ENCODE peak calls at places on chromosome 16, in eight cellular contexts. S is astrocyte of the spinal cord; U is naive thymus-derived CD4-positive, alpha-beta T cell; B is Caco-2; A is lower lobe of right lung; J is left lung; F is astrocyte; H is heart left ventricle. V is an unnamed sample.

GRCh38 chr16:13866073-13866472 is 53.9 kb upstream of the ERCC4 start:
- DNase-seq in B (peak), A (peak), U (no peak), S (peak), F (peak), H (peak), J (peak), V (peak)

GRCh38 chr16:12917653-12918052 is 16.3 kb downstream of the SHISA9 start:
- DNase-seq in A (no peak), B (no peak), J (no peak), U (no peak), H (no peak), S (peak), F (no peak), V (no peak)

GRCh38 chr16:27330542-27330941 is 16.8 kb downstream of the IL4R start:
- DNase-seq in A (peak), F (peak), S (peak), H (peak), J (peak), U (no peak), B (no peak), V (no peak)

GRCh38 chr16:85015481-85016177 is 4.3 kb upstream of the ZDHHC7 start:
- DNase-seq in B (no peak), U (no peak), S (no peak), H (no peak), F (no peak), A (no peak), J (no peak), V (no peak)

GRCh38 chr16:49857423-49858181 is 1.7 kb upstream of the ZNF423 start:
- DNase-seq in A (no peak), S (peak), B (peak), H (peak), F (peak), U (peak), J (no peak), V (peak)

GRCh38 chr16:4972938-4973587 is 14.9 kb downstream of the SEC14L5 start:
- DNase-seq in F (no peak), J (no peak), A (no peak), H (no peak), U (no peak), B (no peak), S (no peak), V (no peak)

GRCh38 chr16:76118344-76118743 is 158.9 kb upstream of the CNTNAP4 start:
- DNase-seq in H (no peak), A (no peak), U (no peak), J (no peak), S (no peak), F (no peak), B (no peak), V (no peak)

GRCh38 chr16:64910351-64910750 is 211.5 kb downstream of the CDH11 start:
- DNase-seq in J (peak), A (no peak), B (no peak), H (peak), F (peak), S (peak), U (no peak), V (no peak)

GRCh38 chr16:75624921-75625334 is 1.8 kb upstream of the ADAT1 start:
- DNase-seq in U (no peak), H (no peak), S (no peak), B (no peak), F (peak), A (no peak), J (no peak), V (no peak)

GRCh38 chr16:12315330-12316138 is 339.0 kb downstream of the SNX29 start:
- DNase-seq in A (no peak), F (no peak), U (no peak), J (no peak), H (no peak), B (no peak), S (no peak), V (no peak)

GRCh38 chr16:11665071-11665491 is 3.2 kb upstream of the SNN start:
- DNase-seq in B (no peak), S (no peak), U (peak), J (no peak), A (no peak), H (no peak), F (no peak), V (peak)

GRCh38 chr16:51167170-51167710 is 16.2 kb upstream of the SALL1 start:
- DNase-seq in B (no peak), S (no peak), F (no peak), U (no peak), H (no peak), J (no peak), A (no peak), V (no peak)

GRCh38 chr16:81279375-81279774 is 35.4 kb upstream of the GAN start:
- DNase-seq in S (no peak), J (no peak), U (no peak), F (peak), H (no peak), A (no peak), B (no peak), V (no peak)

GRCh38 chr16:84648595-84649510 is 542 bp downstream of the KLHL36 start:
- DNase-seq in S (no peak), H (peak), U (no peak), F (no peak), A (peak), B (no peak), J (peak), V (no peak)

GRCh38 chr16:12182202-12182601 is 205.7 kb downstream of the SNX29 start:
- DNase-seq in U (no peak), A (no peak), B (no peak), H (no peak), J (no peak), S (no peak), F (no peak), V (no peak)

GRCh38 chr16:52078716-52079655 is 468.0 kb downstream of the TOX3 start:
- DNase-seq in B (no peak), U (no peak), F (no peak), J (no peak), S (no peak), A (no peak), H (no peak), V (no peak)

GRCh38 chr16:35391328-35391727 is 1931.9 kb downstream of the TP53TG3F start:
- DNase-seq in F (no peak), A (no peak), J (no peak), H (no peak), U (no peak), B (peak), S (peak), V (peak)

GRCh38 chr16:88772871-88773811 is 11.9 kb downstream of the PIEZO1 start:
- DNase-seq in F (peak), H (peak), A (peak), J (peak), U (no peak), B (peak), S (peak), V (no peak)

GRCh38 chr16:88886915-88887521 is 20.6 kb upstream of the PABPN1L start:
- DNase-seq in F (no peak), U (no peak), S (no peak), B (no peak), J (peak), H (peak), A (peak), V (no peak)

GRCh38 chr16:12057276-12057675 is 80.7 kb downstream of the SNX29 start:
- DNase-seq in J (peak), H (no peak), U (no peak), B (no peak), A (peak), F (peak), S (no peak), V (no peak)

GRCh38 chr16:8847623-8848022 is 21.2 kb downstream of the CARHSP1 start:
- DNase-seq in F (no peak), S (no peak), J (no peak), H (no peak), A (no peak), U (no peak), B (no peak), V (no peak)

GRCh38 chr16:81715358-81716196 is 63.5 kb upstream of the PLCG2 start:
- DNase-seq in U (peak), B (no peak), H (no peak), J (no peak), S (peak), F (no peak), A (no peak), V (peak)

GRCh38 chr16:84047206-84047605 is 4.6 kb upstream of the SLC38A8 start:
- DNase-seq in J (no peak), F (no peak), A (peak), B (no peak), S (no peak), H (no peak), U (no peak), V (no peak)

GRCh38 chr16:24009955-24010354 is 174.2 kb downstream of the PRKCB start:
- DNase-seq in B (no peak), U (no peak), A (no peak), S (no peak), F (no peak), H (no peak), J (no peak), V (no peak)

GRCh38 chr16:88955906-88956305 is 21.1 kb downstream of the CBFA2T3 start:
- DNase-seq in J (no peak), F (no peak), U (no peak), B (no peak), A (peak), H (no peak), S (no peak), V (no peak)

GRCh38 chr16:27216297-27216885 is 13.1 kb downstream of the KDM8 start:
- DNase-seq in B (no peak), S (no peak), A (no peak), U (no peak), F (no peak), J (no peak), H (no peak), V (no peak)

GRCh38 chr16:85126731-85127662 is 14.7 kb upstream of the CIBAR2 start:
- DNase-seq in H (no peak), J (no peak), B (no peak), A (no peak), S (peak), U (no peak), F (peak), V (no peak)

GRCh38 chr16:84836234-84836647 is 16.5 kb downstream of the CRISPLD2 start:
- DNase-seq in J (peak), F (peak), H (peak), A (peak), U (no peak), B (no peak), S (peak), V (no peak)

GRCh38 chr16:85641776-85642176 is 28.7 kb downstream of the GSE1 start:
- DNase-seq in S (no peak), J (no peak), F (peak), B (no peak), H (no peak), U (no peak), A (no peak), V (no peak)

GRCh38 chr16:4390266-4391260 is 18.9 kb downstream of the VASN start:
- DNase-seq in B (no peak), F (no peak), H (no peak), U (no peak), S (no peak), A (no peak), J (no peak), V (no peak)

GRCh38 chr16:74029122-74029805 is 267.4 kb upstream of the PSMD7 start:
- DNase-seq in B (no peak), U (no peak), J (no peak), S (no peak), F (no peak), A (no peak), H (no peak), V (no peak)

GRCh38 chr16:74034862-74035261 is 261.8 kb upstream of the PSMD7 start:
- DNase-seq in U (no peak), B (no peak), A (no peak), H (no peak), S (peak), J (no peak), F (no peak), V (peak)

GRCh38 chr16:74031551-74031950 is 265.1 kb upstream of the PSMD7 start:
- DNase-seq in S (no peak), A (no peak), U (no peak), B (no peak), H (no peak), F (no peak), J (no peak), V (no peak)

GRCh38 chr16:74026373-74027281 is 270.0 kb upstream of the PSMD7 start:
- DNase-seq in J (no peak), U (no peak), A (no peak), H (no peak), F (no peak), S (no peak), B (no peak), V (no peak)

GRCh38 chr16:74030000-74030399 is 266.6 kb upstream of the PSMD7 start:
- DNase-seq in F (no peak), A (no peak), U (no peak), H (no peak), B (no peak), J (peak), S (no peak), V (no peak)
- H3K4me3 ChIP-seq in F (no peak), A (no peak), U (no peak), H (no peak), B (no peak), J (no peak), S (no peak), V (no peak)

GRCh38 chr16:1420540-1421205 is at the start of gene UQCC4:
- DNase-seq in J (peak), B (peak), H (peak), U (peak), S (peak), A (peak), F (peak), V (peak)
- H3K4me3 ChIP-seq in J (peak), B (peak), H (peak), U (peak), S (peak), A (peak), F (peak), V (peak)

GRCh38 chr16:31427441-31428276 is 501 bp downstream of the COX6A2 start:
- DNase-seq in S (no peak), A (peak), H (peak), J (peak), U (peak), B (no peak), F (no peak), V (no peak)

GRCh38 chr16:31423801-31424200 is 4.4 kb downstream of the COX6A2 start:
- DNase-seq in S (no peak), U (no peak), H (no peak), F (no peak), B (no peak), J (no peak), A (no peak), V (no peak)

GRCh38 chr16:31421587-31421986 is 6.6 kb downstream of the COX6A2 start:
- DNase-seq in F (no peak), U (no peak), H (no peak), S (no peak), J (no peak), B (no peak), A (no peak), V (peak)

GRCh38 chr16:31420037-31420436 is 8.1 kb downstream of the COX6A2 start:
- DNase-seq in U (no peak), H (no peak), B (no peak), A (no peak), J (no peak), S (no peak), F (no peak), V (no peak)

GRCh38 chr16:31423241-31423640 is 4.9 kb downstream of the COX6A2 start:
- DNase-seq in A (no peak), B (no peak), J (no peak), F (no peak), S (no peak), H (no peak), U (no peak), V (no peak)
- H3K4me3 ChIP-seq in A (no peak), B (no peak), J (no peak), F (no peak), S (no peak), H (no peak), U (no peak), V (no peak)

GRCh38 chr16:30626230-30626629 is 16.0 kb upstream of the ZNF689 start:
- DNase-seq in J (no peak), H (no peak), B (no peak), A (no peak), S (no peak), U (no peak), F (no peak), V (no peak)

GRCh38 chr16:30633526-30633925 is 17.2 kb upstream of the PRR14 start:
- DNase-seq in U (no peak), B (no peak), J (no peak), A (no peak), F (no peak), S (no peak), H (no peak), V (no peak)

GRCh38 chr16:30623558-30624283 is 13.5 kb upstream of the ZNF689 start:
- DNase-seq in S (no peak), B (no peak), J (no peak), U (no peak), H (no peak), A (no peak), F (no peak), V (peak)

GRCh38 chr16:30628628-30629342 is 18.6 kb upstream of the ZNF689 start:
- DNase-seq in F (peak), J (peak), S (peak), H (peak), U (peak), A (peak), B (peak), V (peak)
- H3K4me3 ChIP-seq in F (no peak), J (no peak), S (no peak), H (peak), U (peak), A (peak), B (no peak), V (peak)

GRCh38 chr16:66750279-66751134 is 902 bp downstream of the DYNC1LI2 start:
- DNase-seq in A (no peak), U (no peak), H (no peak), S (no peak), J (no peak), F (no peak), B (no peak), V (peak)

GRCh38 chr16:66741971-66742396 is 9.4 kb downstream of the DYNC1LI2 start:
- DNase-seq in U (no peak), F (peak), H (peak), B (no peak), A (no peak), S (no peak), J (no peak), V (no peak)

GRCh38 chr16:66742409-66742808 is 9.0 kb downstream of the DYNC1LI2 start:
- DNase-seq in S (no peak), B (no peak), J (no peak), F (peak), U (no peak), A (no peak), H (no peak), V (no peak)

GRCh38 chr16:66746682-66747081 is 4.7 kb downstream of the DYNC1LI2 start:
- DNase-seq in H (no peak), J (peak), F (peak), A (peak), S (peak), U (no peak), B (no peak), V (peak)

DNA sequence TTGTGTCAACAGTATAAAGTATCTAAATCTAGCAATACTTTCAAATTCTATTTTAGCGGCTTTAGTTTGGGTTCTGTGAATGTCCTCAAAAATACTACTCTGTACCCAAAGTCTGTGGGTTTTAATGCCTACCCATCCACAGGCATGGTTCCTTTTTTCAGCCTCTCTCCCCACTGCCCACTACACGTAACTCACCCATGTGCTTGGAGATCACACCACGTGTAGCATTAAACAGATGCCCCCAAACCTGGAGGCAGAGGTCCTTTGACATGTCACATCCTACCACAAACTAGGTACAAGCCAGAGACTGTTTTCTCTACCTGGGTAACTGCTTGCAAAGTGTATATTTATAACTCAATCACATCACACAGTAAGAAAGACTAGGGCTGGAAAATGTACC is 5.4 kb downstream of the DYNC1LI2 start:
- DNase-seq in H (no peak), S (no peak), J (no peak), B (no peak), U (no peak), A (no peak), F (no peak), V (no peak)
- H3K4me3 ChIP-seq in H (no peak), S (no peak), J (no peak), B (no peak), U (no peak), A (no peak), F (no peak), V (no peak)

GRCh38 chr16:80114699-80115098 is 426.1 kb upstream of the DYNLRB2 start:
- DNase-seq in B (no peak), S (no peak), F (peak), A (no peak), J (no peak), H (no peak), U (no peak), V (no peak)
- H3K4me3 ChIP-seq in B (no peak), S (no peak), F (no peak), A (no peak), J (no peak), H (no peak), U (no peak), V (no peak)